ENCODE peak calls at places on chromosomes 13 and 19, in eight cellular contexts. C is esophagus squamous epithelium, G is right lobe of liver, F is neuronal stem cell, O is PC-3, W is stomach, M is mesendoderm, U is thoracic aorta. X is an unnamed sample. For H3K4me1, the result is how much of the 10 kb centered on the place peaks cover.

GRCh38 chr19:45752639-45753038 is 16.4 kb downstream of the SIX5 start:
- DNase-seq in C (no peak), G (no peak), F (no peak), O (no peak), W (no peak), M (no peak), U (no peak), X (no peak)

GRCh38 chr19:55441692-55442321 is 1.3 kb downstream of the SHISA7 start:
- DNase-seq in C (no peak), G (peak), F (no peak), O (no peak), W (no peak), M (peak), U (no peak), X (no peak)

GRCh38 chr13:33181264-33181663 is 104.3 kb downstream of the STARD13 start:
- DNase-seq in C (no peak), G (no peak), F (no peak), O (no peak), W (no peak), M (no peak), U (no peak), X (no peak)

GRCh38 chr19:1027953-1028902 is 1.8 kb downstream of the CNN2 start:
- DNase-seq in C (no peak), G (no peak), F (peak), O (peak), W (peak), M (peak), U (no peak), X (peak)

GRCh38 chr19:38524994-38525634 is 91.6 kb downstream of the RYR1 start:
- DNase-seq in C (no peak), G (no peak), F (no peak), O (no peak), W (no peak), M (no peak), U (no peak), X (no peak)

GRCh38 chr19:18650048-18650435 is 13.2 kb downstream of the KLHL26 start:
- DNase-seq in C (no peak), G (no peak), F (no peak), O (no peak), W (no peak), M (peak), U (no peak), X (no peak)

GRCh38 chr19:13832096-13832495 is 36.9 kb downstream of the ZSWIM4 start:
- DNase-seq in C (no peak), G (no peak), F (no peak), O (no peak), W (no peak), M (no peak), U (no peak), X (no peak)

GRCh38 chr19:17929056-17929455 is 3.8 kb upstream of the CCDC124 start:
- DNase-seq in C (no peak), G (no peak), F (no peak), O (no peak), W (no peak), M (no peak), U (no peak), X (no peak)

GRCh38 chr13:109900723-109901122 is 114.3 kb upstream of the IRS2 start:
- DNase-seq in C (no peak), G (no peak), F (no peak), O (no peak), W (no peak), M (no peak), U (no peak), X (no peak)

GRCh38 chr19:56141416-56141992 is 417 bp downstream of the ZNF444 start:
- DNase-seq in C (no peak), G (no peak), F (no peak), O (no peak), W (no peak), M (peak), U (no peak), X (peak)

GRCh38 chr13:80824231-80824630 is 483.3 kb upstream of the SPRY2 start:
- DNase-seq in C (no peak), G (no peak), F (no peak), O (peak), W (no peak), M (no peak), U (no peak), X (no peak)

GRCh38 chr19:55464669-55465068 is at the start of gene C19orf85:
- DNase-seq in C (no peak), G (no peak), F (peak), O (no peak), W (no peak), M (peak), U (no peak), X (no peak)

GRCh38 chr19:50928841-50929240 is 17.6 kb upstream of the KLK4 start:
- DNase-seq in C (no peak), G (no peak), F (no peak), O (peak), W (no peak), M (peak), U (no peak), X (no peak)

GRCh38 chr19:15114153-15114540 is 6.9 kb downstream of the SYDE1 start:
- DNase-seq in C (no peak), G (no peak), F (no peak), O (no peak), W (no peak), M (no peak), U (no peak), X (no peak)

GRCh38 chr19:940591-941291 is 14.9 kb downstream of the ARID3A start:
- DNase-seq in C (no peak), G (peak), F (no peak), O (peak), W (peak), M (no peak), U (peak), X (peak)

GRCh38 chr19:58573658-58574164 is 576 bp upstream of the MZF1 start:
- DNase-seq in C (no peak), G (no peak), F (no peak), O (no peak), W (no peak), M (no peak), U (no peak), X (no peak)

GRCh38 chr13:67736646-67737420 is 506.7 kb upstream of the PCDH9 start:
- DNase-seq in C (no peak), G (no peak), F (peak), O (peak), W (no peak), M (peak), U (no peak), X (no peak)

GRCh38 chr13:52751196-52751595 is 11.6 kb upstream of the CNMD start:
- DNase-seq in C (no peak), G (no peak), F (no peak), O (peak), W (no peak), M (peak), U (no peak), X (no peak)

GRCh38 chr19:9793051-9793591 is 24.6 kb upstream of the ZNF846 start:
- DNase-seq in C (no peak), G (no peak), F (no peak), O (peak), W (peak), M (peak), U (peak), X (peak)

GRCh38 chr13:83219832-83220231 is 662.4 kb downstream of the SLITRK1 start:
- DNase-seq in C (no peak), G (no peak), F (no peak), O (no peak), W (no peak), M (no peak), U (no peak), X (no peak)

GRCh38 chr19:11347546-11347945 is 1.2 kb downstream of the CCDC159 start:
- DNase-seq in C (no peak), G (no peak), F (no peak), O (peak), W (no peak), M (no peak), U (no peak), X (no peak)

GRCh38 chr19:46009530-46010510 is 13.0 kb downstream of the PGLYRP1 start:
- DNase-seq in C (no peak), G (peak), F (peak), O (peak), W (peak), M (peak), U (no peak), X (peak)

GRCh38 chr13:86757236-86757978 is 913.8 kb upstream of the SLITRK5 start:
- DNase-seq in C (no peak), G (no peak), F (no peak), O (peak), W (no peak), M (peak), U (no peak), X (no peak)

GRCh38 chr13:46332772-46333171 is 54.3 kb downstream of the RUBCNL start:
- DNase-seq in C (no peak), G (no peak), F (no peak), O (no peak), W (no peak), M (no peak), U (no peak), X (no peak)

GRCh38 chr19:17620696-17621095 is 65.2 kb downstream of the COLGALT1 start:
- DNase-seq in C (no peak), G (no peak), F (no peak), O (no peak), W (no peak), M (no peak), U (no peak), X (no peak)

GRCh38 chr19:18594096-18594823 is 5.7 kb downstream of the REX1BD start:
- DNase-seq in C (no peak), G (peak), F (peak), O (peak), W (peak), M (peak), U (no peak), X (peak)

GRCh38 chr19:27972291-27973040 is 1240.5 kb downstream of the UQCRFS1 start:
- DNase-seq in C (no peak), G (no peak), F (no peak), O (peak), W (no peak), M (peak), U (no peak), X (no peak)

GRCh38 chr13:76792680-76793334 is 93.4 kb downstream of the KCTD12 start:
- DNase-seq in C (no peak), G (no peak), F (no peak), O (peak), W (no peak), M (no peak), U (no peak), X (peak)

GRCh38 chr19:15479391-15480345 is at the start of gene PGLYRP2:
- DNase-seq in C (no peak), G (peak), F (no peak), O (peak), W (peak), M (no peak), U (no peak), X (peak)

GRCh38 chr19:38678891-38679494 is 31.5 kb downstream of the ACTN4 start:
- DNase-seq in C (no peak), G (no peak), F (no peak), O (no peak), W (no peak), M (no peak), U (no peak), X (no peak)

GRCh38 chr13:26988059-26988769 is 183.4 kb downstream of the USP12 start:
- DNase-seq in C (no peak), G (peak), F (no peak), O (no peak), W (no peak), M (no peak), U (no peak), X (no peak)

GRCh38 chr13:111270126-111270525 is 50.3 kb upstream of the TEX29 start:
- DNase-seq in C (no peak), G (no peak), F (no peak), O (no peak), W (no peak), M (no peak), U (no peak), X (no peak)

GRCh38 chr19:58123354-58123753 is 25.3 kb upstream of the ZSCAN18 start:
- DNase-seq in C (no peak), G (no peak), F (no peak), O (no peak), W (no peak), M (peak), U (no peak), X (no peak)

GRCh38 chr13:92175330-92175729 is 776.9 kb downstream of the GPC5 start:
- DNase-seq in C (no peak), G (no peak), F (peak), O (peak), W (no peak), M (peak), U (no peak), X (peak)

GRCh38 chr19:33434090-33434885 is 60.8 kb downstream of the CEBPG start:
- DNase-seq in C (no peak), G (peak), F (no peak), O (no peak), W (no peak), M (no peak), U (no peak), X (no peak)

DNA sequence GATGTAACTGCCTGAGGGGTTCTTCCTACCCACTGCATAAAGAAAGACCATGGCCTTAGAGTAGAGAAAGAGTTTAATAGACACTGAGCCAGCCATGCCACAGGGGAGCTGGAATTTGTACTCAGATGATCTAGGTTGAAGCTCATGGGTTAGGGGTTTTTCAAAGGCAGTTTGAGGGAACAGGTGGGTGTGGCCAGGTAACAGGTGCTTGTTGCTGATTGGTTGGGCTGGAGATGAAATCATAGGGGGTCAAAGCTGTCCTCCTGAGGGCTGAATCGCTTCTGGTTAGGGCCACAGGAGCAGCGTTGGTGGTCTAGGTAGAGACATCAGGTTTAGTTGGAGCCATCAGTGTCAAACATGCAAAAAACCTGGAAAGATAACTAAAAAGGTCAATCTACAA is 59.2 kb upstream of the CSNK1A1L start:
- DNase-seq in C (no peak), G (no peak), F (no peak), O (no peak), W (no peak), M (no peak), U (no peak), X (no peak)
- H3K27ac ChIP-seq in C (no peak), G (no peak), F (no peak), O (no peak), W (no peak), M (no peak), U (no peak), X (no peak)

GRCh38 chr19:29969891-29970290 is 27.9 kb downstream of the URI1 start:
- DNase-seq in C (no peak), G (no peak), F (no peak), O (no peak), W (no peak), M (no peak), U (no peak), X (no peak)
- H3K4me3 ChIP-seq in C (no peak), G (no peak), F (no peak), O (no peak), W (no peak), M (no peak), U (no peak), X (no peak)

GRCh38 chr13:89407357-89407756 is 1736.2 kb downstream of the SLITRK5 start:
- DNase-seq in C (no peak), G (no peak), F (no peak), O (peak), W (no peak), M (no peak), U (no peak), X (no peak)
- H3K4me1 ChIP-seq in C (under half), G (under half), F (under half), O (under half), W (under half), M (under half), U (under half), X (under half)

DNA sequence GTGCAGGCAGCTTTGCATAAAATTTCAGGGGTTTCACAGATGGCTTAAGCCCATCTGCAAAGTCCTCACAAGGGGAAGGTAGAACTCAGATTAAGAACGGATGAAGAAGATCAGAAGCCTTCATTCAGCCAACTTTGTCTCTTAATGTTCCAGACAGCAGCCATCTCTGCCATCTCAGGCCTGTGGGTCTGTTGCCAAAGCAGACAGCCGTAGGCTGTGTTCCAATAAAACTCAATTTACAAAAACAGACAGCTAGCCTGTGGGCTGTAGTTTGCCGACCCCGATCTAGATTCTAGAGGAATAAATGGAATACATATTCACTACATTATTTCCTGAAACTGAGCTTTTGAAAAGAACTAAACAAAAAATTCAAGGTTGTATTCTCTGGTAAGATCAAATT is 3.8 kb downstream of the DCUN1D2 start:
- DNase-seq in C (no peak), G (no peak), F (no peak), O (no peak), W (no peak), M (no peak), U (no peak), X (no peak)
- H3K27ac ChIP-seq in C (no peak), G (no peak), F (no peak), O (no peak), W (no peak), M (no peak), U (no peak), X (no peak)

X was measured in thyroid gland.